ENCODE peak calls at places on chromosomes 2 and 18, in six cellular contexts. C is stimulated activated CD4-positive, alpha-beta T cell treated with anti-CD3 and anti-CD28 coated beads, Interleukin-1b, Interleukin-23, amount 100 ng/mL, for 24 hours; V is spleen; O is left lung; Z is activated naive CD4-positive, alpha-beta T cell treated with anti-CD3 and anti-CD28 coated beads, Interleukin-2, amount 10 ng/mL, durations not matched to agents 7 days and 5 days; B is NCI-H524. W is an unnamed sample.

GRCh38 chr18:456361-456821 is 44.1 kb downstream of the COLEC12 start:
- DNase-seq in C (no peak), V (no peak), O (no peak), Z (no peak), B (peak; percentile 4), W (no peak)

GRCh38 chr2:10414000-10414451 is 34.1 kb downstream of the ODC1 start:
- DNase-seq in C (no peak), V (no peak), O (no peak), Z (no peak), B (no peak), W (no peak)

GRCh38 chr18:48391863-48392262 is 17.3 kb downstream of the ZBTB7C start:
- DNase-seq in C (no peak), V (no peak), O (no peak), Z (no peak), B (no peak), W (no peak)

GRCh38 chr2:206213514-206213845 is 53.8 kb downstream of the EEF1B2 start:
- DNase-seq in C (no peak), V (no peak), O (no peak), Z (no peak), B (no peak), W (no peak)

GRCh38 chr18:32019251-32019943 is 772 bp downstream of the RNF125 start:
- DNase-seq in C (peak; percentile 21), V (peak; percentile 90), O (peak; percentile 88), Z (peak; percentile 69), B (peak; percentile 50), W (no peak)

GRCh38 chr2:107751936-107752335 is 74.8 kb upstream of the RGPD4 start:
- DNase-seq in C (no peak), V (no peak), O (no peak), Z (no peak), B (no peak), W (no peak)

GRCh38 chr18:13303761-13304364 is 85.3 kb downstream of the LDLRAD4 start:
- DNase-seq in C (no peak), V (no peak), O (no peak), Z (no peak), B (no peak), W (no peak)

GRCh38 chr2:127637725-127638252 is 8.2 kb upstream of the GPR17 start:
- DNase-seq in C (no peak), V (peak; percentile 88), O (peak; percentile 74), Z (peak; percentile 35), B (peak; percentile 42), W (peak; percentile 15)

GRCh38 chr2:134136702-134137101 is 117.2 kb upstream of the MGAT5 start:
- DNase-seq in C (no peak), V (no peak), O (no peak), Z (no peak), B (no peak), W (no peak)

GRCh38 chr2:6957910-6958615 is 40.9 kb downstream of the RNF144A start:
- DNase-seq in C (no peak), V (no peak), O (no peak), Z (no peak), B (peak; percentile 99), W (no peak)

GRCh38 chr2:120780402-120780801 is 44.7 kb downstream of the GLI2 start:
- DNase-seq in C (no peak), V (no peak), O (peak; percentile 38), Z (no peak), B (peak; percentile 61), W (no peak)

GRCh38 chr2:177165103-177165583 is 47.5 kb upstream of the HNRNPA3 start:
- DNase-seq in C (no peak), V (no peak), O (no peak), Z (no peak), B (peak; percentile 22), W (no peak)

GRCh38 chr2:85936421-85937068 is 47.8 kb upstream of the ST3GAL5 start:
- DNase-seq in C (no peak), V (peak; percentile 81), O (peak; percentile 80), Z (no peak), B (no peak), W (no peak)

GRCh38 chr2:46612675-46613074 is 133.3 kb downstream of the TMEM247 start:
- DNase-seq in C (no peak), V (no peak), O (no peak), Z (no peak), B (no peak), W (no peak)

GRCh38 chr2:199662245-199662644 is 188.7 kb downstream of the FTCDNL1 start:
- DNase-seq in C (no peak), V (no peak), O (peak; percentile 23), Z (no peak), B (no peak), W (no peak)

GRCh38 chr2:148173168-148173567 is 152.3 kb downstream of the MBD5 start:
- DNase-seq in C (no peak), V (peak; percentile 65), O (peak; percentile 51), Z (no peak), B (no peak), W (no peak)

W was measured in GOT3.